ENCODE peak calls at places on chromosomes 1 and 21, in ten cellular contexts. R, O, S, Y, V, B, A, N, D and M are unnamed samples.

GRCh38 chr1:5913078-5913845 is 79.0 kb downstream of the NPHP4 start:
- DNase-seq in S (no peak), R (no peak), Y (no peak), O (no peak), A (no peak), V (no peak), B (no peak), D (no peak), N (no peak), M (no peak)

GRCh38 chr21:46553993-46554392 is 50.9 kb downstream of the S100B start:
- DNase-seq in O (no peak), R (no peak), A (no peak), S (no peak), V (no peak), N (no peak), B (no peak), Y (no peak), D (no peak), M (no peak)

GRCh38 chr1:7470904-7471638 is 300.0 kb upstream of the VAMP3 start:
- DNase-seq in N (no peak), D (no peak), O (no peak), S (no peak), B (peak), Y (peak), R (peak), V (no peak), A (no peak), M (no peak)

GRCh38 chr1:201444792-201445191 is 23.3 kb upstream of the TNNI1 start:
- DNase-seq in V (no peak), O (no peak), A (no peak), Y (no peak), R (no peak), B (no peak), D (no peak), N (no peak), S (no peak), M (no peak)

GRCh38 chr1:19484338-19484792 is 974 bp downstream of the CAPZB start:
- DNase-seq in O (no peak), N (peak), R (no peak), Y (no peak), B (no peak), A (no peak), V (peak), S (no peak), D (no peak), M (no peak)

GRCh38 chr1:62685431-62685859 is 2.7 kb downstream of the DOCK7 start:
- DNase-seq in S (no peak), B (no peak), D (no peak), R (no peak), N (no peak), Y (no peak), A (no peak), O (no peak), V (no peak), M (no peak)

GRCh38 chr1:235971020-235971419 is 93.9 kb downstream of the NID1 start:
- DNase-seq in R (no peak), B (no peak), N (no peak), S (no peak), A (no peak), Y (no peak), O (no peak), D (no peak), V (no peak), M (no peak)

GRCh38 chr1:34057751-34058150 is 107.3 kb downstream of the CSMD2 start:
- DNase-seq in B (no peak), V (no peak), A (peak), S (no peak), O (no peak), N (no peak), R (no peak), D (no peak), Y (peak), M (no peak)

GRCh38 chr21:39387461-39388037 is 38.7 kb upstream of the HMGN1 start:
- DNase-seq in S (peak), N (peak), O (peak), B (peak), A (peak), D (peak), V (peak), R (peak), Y (peak), M (peak)